ENCODE peak calls at places on chromosomes 4 and X, in seven cellular contexts. One of them, this sample, is unnamed.

GRCh38 chrX:126165721-126166401 is at the start of gene DCAF12L2:
- DNase-seq in small intestine: no peak
- DNase-seq in AG10803: no peak
- DNase-seq in fibroblast of lung: no peak
- DNase-seq in cardiac muscle cell: peak; percentile 0
- DNase-seq in left cardiac atrium: peak; percentile 21
- DNase-seq in GM20000: no peak
- DNase-seq in this sample: peak; percentile 13

GRCh38 chr4:87370071-87370470 is 20.9 kb downstream of the HSD17B11 start:
- DNase-seq in fibroblast of lung: no peak
- DNase-seq in small intestine: no peak
- DNase-seq in GM20000: no peak
- DNase-seq in AG10803: no peak
- DNase-seq in cardiac muscle cell: no peak
- DNase-seq in left cardiac atrium: no peak
- DNase-seq in this sample: no peak

GRCh38 chrX:154486396-154487207 is at the start of gene UBL4A:
- DNase-seq in GM20000: peak; percentile 85
- DNase-seq in left cardiac atrium: peak; percentile 76
- DNase-seq in small intestine: peak; percentile 52
- DNase-seq in cardiac muscle cell: peak; percentile 75
- DNase-seq in AG10803: peak; percentile 27
- DNase-seq in fibroblast of lung: peak; percentile 63
- DNase-seq in this sample: peak; percentile 64

GRCh38 chrX:13937370-13938052 is 92.2 kb downstream of the GEMIN8 start:
- DNase-seq in left cardiac atrium: no peak
- DNase-seq in AG10803: peak; percentile 15
- DNase-seq in small intestine: no peak
- DNase-seq in fibroblast of lung: peak; percentile 78
- DNase-seq in GM20000: peak; percentile 7
- DNase-seq in cardiac muscle cell: peak; percentile 60
- DNase-seq in this sample: no peak

GRCh38 chrX:134753185-134754008 is 95.1 kb upstream of the PLAC1 start:
- DNase-seq in AG10803: peak; percentile 73
- DNase-seq in left cardiac atrium: no peak
- DNase-seq in cardiac muscle cell: peak; percentile 71
- DNase-seq in GM20000: no peak
- DNase-seq in fibroblast of lung: peak; percentile 36
- DNase-seq in small intestine: no peak
- DNase-seq in this sample: no peak

GRCh38 chr4:118883861-118884260 is 4.8 kb upstream of the SYNPO2 start:
- DNase-seq in AG10803: no peak
- DNase-seq in cardiac muscle cell: no peak
- DNase-seq in GM20000: no peak
- DNase-seq in left cardiac atrium: no peak
- DNase-seq in fibroblast of lung: no peak
- DNase-seq in small intestine: no peak
- DNase-seq in this sample: no peak

GRCh38 chr4:77734928-77735327 is 84.2 kb downstream of the CNOT6L start:
- DNase-seq in cardiac muscle cell: peak; percentile 64
- DNase-seq in left cardiac atrium: no peak
- DNase-seq in GM20000: peak; percentile 40
- DNase-seq in small intestine: peak; percentile 81
- DNase-seq in fibroblast of lung: peak; percentile 59
- DNase-seq in AG10803: peak; percentile 31
- DNase-seq in this sample: no peak

GRCh38 chr4:149291463-149291862 is 524.2 kb downstream of the IQCM start:
- DNase-seq in fibroblast of lung: peak; percentile 84
- DNase-seq in GM20000: no peak
- DNase-seq in cardiac muscle cell: peak; percentile 66
- DNase-seq in small intestine: no peak
- DNase-seq in left cardiac atrium: no peak
- DNase-seq in AG10803: peak; percentile 16
- DNase-seq in this sample: peak; percentile 54

GRCh38 chrX:15645266-15645665 is 19.3 kb downstream of the CLTRN start:
- DNase-seq in left cardiac atrium: no peak
- DNase-seq in fibroblast of lung: no peak
- DNase-seq in GM20000: no peak
- DNase-seq in AG10803: no peak
- DNase-seq in cardiac muscle cell: no peak
- DNase-seq in small intestine: peak; percentile 5
- DNase-seq in this sample: no peak

GRCh38 chr4:114146947-114147618 is 167.6 kb upstream of the ARSJ start:
- DNase-seq in small intestine: no peak
- DNase-seq in fibroblast of lung: no peak
- DNase-seq in GM20000: no peak
- DNase-seq in AG10803: no peak
- DNase-seq in left cardiac atrium: no peak
- DNase-seq in cardiac muscle cell: no peak
- DNase-seq in this sample: no peak

GRCh38 chr4:3041192-3042142 is 32.9 kb downstream of the HTT-AS start:
- DNase-seq in small intestine: peak; percentile 64
- DNase-seq in cardiac muscle cell: peak; percentile 11
- DNase-seq in GM20000: peak; percentile 44
- DNase-seq in AG10803: peak; percentile 71
- DNase-seq in fibroblast of lung: peak; percentile 47
- DNase-seq in left cardiac atrium: peak; percentile 78
- DNase-seq in this sample: peak; percentile 60

GRCh38 chr4:113452868-113453620 is 308.5 kb downstream of the CAMK2D start:
- DNase-seq in left cardiac atrium: no peak
- DNase-seq in GM20000: no peak
- DNase-seq in fibroblast of lung: peak; percentile 92
- DNase-seq in cardiac muscle cell: peak; percentile 93
- DNase-seq in small intestine: no peak
- DNase-seq in AG10803: peak; percentile 25
- DNase-seq in this sample: no peak

GRCh38 chrX:119755981-119756533 is 2.3 kb upstream of the SOWAHD start:
- DNase-seq in GM20000: peak; percentile 75
- DNase-seq in fibroblast of lung: no peak
- DNase-seq in small intestine: peak; percentile 47
- DNase-seq in cardiac muscle cell: no peak
- DNase-seq in AG10803: no peak
- DNase-seq in left cardiac atrium: no peak
- DNase-seq in this sample: no peak

GRCh38 chrX:40094041-40094899 is 3.5 kb downstream of the BCOR start:
- DNase-seq in small intestine: peak; percentile 68
- DNase-seq in left cardiac atrium: peak; percentile 71
- DNase-seq in AG10803: no peak
- DNase-seq in fibroblast of lung: peak; percentile 59
- DNase-seq in GM20000: no peak
- DNase-seq in cardiac muscle cell: peak; percentile 53
- DNase-seq in this sample: peak; percentile 69

GRCh38 chrX:154484255-154485149 is 1.9 kb downstream of the UBL4A start:
- DNase-seq in cardiac muscle cell: no peak
- DNase-seq in AG10803: no peak
- DNase-seq in small intestine: peak; percentile 43
- DNase-seq in fibroblast of lung: no peak
- DNase-seq in left cardiac atrium: no peak
- DNase-seq in GM20000: no peak
- DNase-seq in this sample: no peak

GRCh38 chr4:13611283-13611842 is 16.2 kb downstream of the BOD1L1 start:
- DNase-seq in small intestine: no peak
- DNase-seq in cardiac muscle cell: peak; percentile 34
- DNase-seq in GM20000: peak; percentile 60
- DNase-seq in left cardiac atrium: no peak
- DNase-seq in fibroblast of lung: peak; percentile 56
- DNase-seq in AG10803: peak; percentile 44
- DNase-seq in this sample: no peak

GRCh38 chr4:6362243-6362885 is 92.7 kb downstream of the WFS1 start:
- DNase-seq in left cardiac atrium: no peak
- DNase-seq in GM20000: no peak
- DNase-seq in fibroblast of lung: no peak
- DNase-seq in small intestine: no peak
- DNase-seq in cardiac muscle cell: no peak
- DNase-seq in AG10803: no peak
- DNase-seq in this sample: peak; percentile 3

GRCh38 chr4:26206339-26206738 is 114.5 kb upstream of the RBPJ start:
- DNase-seq in small intestine: no peak
- DNase-seq in AG10803: peak; percentile 88
- DNase-seq in left cardiac atrium: no peak
- DNase-seq in fibroblast of lung: peak; percentile 94
- DNase-seq in cardiac muscle cell: peak; percentile 86
- DNase-seq in GM20000: no peak
- DNase-seq in this sample: no peak

GRCh38 chr4:93232883-93233282 is 595.7 kb upstream of the ATOH1 start:
- DNase-seq in cardiac muscle cell: no peak
- DNase-seq in AG10803: no peak
- DNase-seq in small intestine: no peak
- DNase-seq in fibroblast of lung: no peak
- DNase-seq in left cardiac atrium: no peak
- DNase-seq in GM20000: no peak
- DNase-seq in this sample: no peak

GRCh38 chr4:54402880-54403503 is 173.9 kb downstream of the PDGFRA start:
- DNase-seq in small intestine: no peak
- DNase-seq in GM20000: no peak
- DNase-seq in left cardiac atrium: no peak
- DNase-seq in fibroblast of lung: no peak
- DNase-seq in cardiac muscle cell: no peak
- DNase-seq in AG10803: no peak
- DNase-seq in this sample: no peak

GRCh38 chr4:112767386-112767785 is 130.4 kb downstream of the LARP7 start:
- DNase-seq in left cardiac atrium: no peak
- DNase-seq in AG10803: no peak
- DNase-seq in cardiac muscle cell: no peak
- DNase-seq in small intestine: no peak
- DNase-seq in fibroblast of lung: no peak
- DNase-seq in GM20000: no peak
- DNase-seq in this sample: no peak

GRCh38 chr4:111773858-111774257 is 371.4 kb upstream of the FAM241A start:
- DNase-seq in small intestine: peak; percentile 20
- DNase-seq in AG10803: peak; percentile 66
- DNase-seq in fibroblast of lung: no peak
- DNase-seq in cardiac muscle cell: peak; percentile 5
- DNase-seq in left cardiac atrium: no peak
- DNase-seq in GM20000: no peak
- DNase-seq in this sample: no peak

GRCh38 chr4:41013746-41014145 is 200.6 kb downstream of the APBB2 start:
- DNase-seq in AG10803: no peak
- DNase-seq in small intestine: no peak
- DNase-seq in left cardiac atrium: no peak
- DNase-seq in fibroblast of lung: no peak
- DNase-seq in cardiac muscle cell: no peak
- DNase-seq in GM20000: no peak
- DNase-seq in this sample: no peak

GRCh38 chr4:122218762-122219161 is 66.6 kb downstream of the BLTP1 start:
- DNase-seq in fibroblast of lung: peak; percentile 1
- DNase-seq in small intestine: no peak
- DNase-seq in cardiac muscle cell: peak; percentile 11
- DNase-seq in GM20000: no peak
- DNase-seq in left cardiac atrium: no peak
- DNase-seq in AG10803: peak; percentile 4
- DNase-seq in this sample: no peak

GRCh38 chr4:88592600-88593448 is 544 bp downstream of the HERC3 start:
- DNase-seq in left cardiac atrium: peak; percentile 87
- DNase-seq in AG10803: peak; percentile 71
- DNase-seq in GM20000: peak; percentile 92
- DNase-seq in small intestine: peak; percentile 89
- DNase-seq in cardiac muscle cell: peak; percentile 76
- DNase-seq in fibroblast of lung: peak; percentile 82
- DNase-seq in this sample: peak; percentile 81

GRCh38 chr4:129240816-129241215 is 144.9 kb downstream of the C4orf33 start:
- DNase-seq in left cardiac atrium: no peak
- DNase-seq in cardiac muscle cell: no peak
- DNase-seq in fibroblast of lung: peak; percentile 16
- DNase-seq in GM20000: no peak
- DNase-seq in AG10803: no peak
- DNase-seq in small intestine: peak; percentile 34
- DNase-seq in this sample: no peak

GRCh38 chr4:117326091-117326490 is 240.7 kb upstream of the TRAM1L1 start:
- DNase-seq in fibroblast of lung: peak; percentile 14
- DNase-seq in AG10803: no peak
- DNase-seq in small intestine: no peak
- DNase-seq in cardiac muscle cell: no peak
- DNase-seq in GM20000: no peak
- DNase-seq in left cardiac atrium: no peak
- DNase-seq in this sample: no peak

GRCh38 chrX:9786839-9787635 is 808 bp downstream of the SHROOM2 start:
- DNase-seq in small intestine: peak; percentile 2
- DNase-seq in GM20000: no peak
- DNase-seq in cardiac muscle cell: no peak
- DNase-seq in fibroblast of lung: no peak
- DNase-seq in AG10803: peak; percentile 1
- DNase-seq in left cardiac atrium: no peak
- DNase-seq in this sample: no peak